ENCODE peak calls at places on chromosomes 16 and 17, in nine cellular contexts. R is left lung, K is fibroblast of lung, T is adrenal gland, W is mucosa of descending colon, Z is coronary artery, H is A549, L is colonic mucosa, F is neural progenitor cell. M is an unnamed sample.

GRCh38 chr17:4536742-4537411 is 18.3 kb downstream of the MYBBP1A start:
- DNase-seq in R (no peak), K (peak), T (no peak), W (no peak), Z (no peak), H (no peak), L (no peak), F (no peak), M (no peak)

GRCh38 chr17:40437095-40437732 is 6.0 kb upstream of the IGFBP4 start:
- DNase-seq in R (peak), K (peak), T (peak), W (peak), Z (no peak), H (no peak), L (no peak), F (no peak), M (peak)

GRCh38 chr17:67575325-67575724 is 142.4 kb upstream of the NOL11 start:
- DNase-seq in R (no peak), K (no peak), T (no peak), W (peak), Z (no peak), H (no peak), L (no peak), F (no peak), M (no peak)

GRCh38 chr17:13222931-13223330 is 205.1 kb upstream of the ELAC2 start:
- DNase-seq in R (no peak), K (no peak), T (no peak), W (no peak), Z (no peak), H (no peak), L (peak), F (no peak), M (no peak)

GRCh38 chr17:69058165-69058564 is 2.6 kb downstream of the ABCA9 start:
- DNase-seq in R (no peak), K (no peak), T (no peak), W (no peak), Z (no peak), H (no peak), L (no peak), F (peak), M (no peak)

GRCh38 chr17:77446959-77447634 is 306.3 kb downstream of the SEC14L1 start:
- DNase-seq in R (no peak), K (peak), T (no peak), W (no peak), Z (no peak), H (no peak), L (no peak), F (no peak), M (no peak)

GRCh38 chr17:28527181-28527681 is 21.1 kb downstream of the FOXN1 start:
- DNase-seq in R (no peak), K (no peak), T (no peak), W (no peak), Z (no peak), H (no peak), L (no peak), F (no peak), M (no peak)

GRCh38 chr16:85810097-85810741 is 10.7 kb downstream of the COX4I1 start:
- DNase-seq in R (no peak), K (no peak), T (no peak), W (no peak), Z (no peak), H (no peak), L (no peak), F (no peak), M (no peak)

GRCh38 chr16:10765772-10766171 is 22.1 kb downstream of the NUBP1 start:
- DNase-seq in R (no peak), K (no peak), T (no peak), W (no peak), Z (no peak), H (no peak), L (no peak), F (no peak), M (no peak)

GRCh38 chr17:73480740-73481139 is 163.5 kb downstream of the SDK2 start:
- DNase-seq in R (no peak), K (no peak), T (no peak), W (no peak), Z (no peak), H (no peak), L (no peak), F (no peak), M (no peak)

GRCh38 chr17:512926-513325 is 160.3 kb upstream of the RPH3AL start:
- DNase-seq in R (no peak), K (no peak), T (peak), W (no peak), Z (no peak), H (no peak), L (no peak), F (no peak), M (peak)

GRCh38 chr16:30761427-30761927 is 385 bp downstream of the CFAP119 start:
- DNase-seq in R (no peak), K (peak), T (no peak), W (no peak), Z (no peak), H (no peak), L (peak), F (peak), M (peak)

GRCh38 chr17:8345052-8345690 is 5.5 kb downstream of the ODF4 start:
- DNase-seq in R (no peak), K (no peak), T (no peak), W (no peak), Z (no peak), H (no peak), L (no peak), F (no peak), M (no peak)

GRCh38 chr16:72300892-72301291 is 128.9 kb upstream of the PMFBP1 start:
- DNase-seq in R (no peak), K (no peak), T (no peak), W (peak), Z (no peak), H (no peak), L (no peak), F (no peak), M (no peak)

GRCh38 chr17:41417576-41418015 is 6.8 kb downstream of the KRT37 start:
- DNase-seq in R (no peak), K (no peak), T (no peak), W (no peak), Z (no peak), H (peak), L (no peak), F (peak), M (no peak)

GRCh38 chr17:66629762-66630161 is 205.2 kb upstream of the CACNG5 start:
- DNase-seq in R (no peak), K (no peak), T (no peak), W (no peak), Z (no peak), H (no peak), L (no peak), F (no peak), M (no peak)

GRCh38 chr17:72984145-72984924 is 108.2 kb downstream of the SLC39A11 start:
- DNase-seq in R (no peak), K (peak), T (no peak), W (no peak), Z (no peak), H (no peak), L (no peak), F (no peak), M (no peak)

GRCh38 chr16:48184681-48185080 is 28.9 kb upstream of the ABCC12 start:
- DNase-seq in R (no peak), K (no peak), T (no peak), W (no peak), Z (no peak), H (no peak), L (no peak), F (no peak), M (no peak)

GRCh38 chr16:86091976-86092375 is 193.0 kb downstream of the IRF8 start:
- DNase-seq in R (peak), K (no peak), T (no peak), W (no peak), Z (no peak), H (no peak), L (no peak), F (no peak), M (peak)

GRCh38 chr17:41777579-41778188 is 8.8 kb downstream of the JUP start:
- DNase-seq in R (peak), K (peak), T (peak), W (peak), Z (no peak), H (peak), L (peak), F (no peak), M (no peak)

GRCh38 chr17:48626470-48627241 is 498 bp upstream of the HOXB9 start:
- DNase-seq in R (no peak), K (no peak), T (no peak), W (peak), Z (no peak), H (peak), L (peak), F (peak), M (no peak)

GRCh38 chr17:15351925-15352324 is 10.5 kb upstream of the TEKT3 start:
- DNase-seq in R (no peak), K (peak), T (peak), W (no peak), Z (no peak), H (peak), L (peak), F (no peak), M (no peak)

GRCh38 chr17:876272-876671 is 94.1 kb downstream of the MRM3 start:
- DNase-seq in R (no peak), K (no peak), T (no peak), W (no peak), Z (no peak), H (no peak), L (no peak), F (no peak), M (no peak)

GRCh38 chr16:17476414-17477259 is 5.9 kb upstream of the XYLT1 start:
- DNase-seq in R (no peak), K (peak), T (peak), W (peak), Z (no peak), H (peak), L (peak), F (peak), M (peak)

GRCh38 chr16:35713762-35714650 is 2254.6 kb downstream of the TP53TG3F start:
- DNase-seq in R (no peak), K (no peak), T (no peak), W (no peak), Z (no peak), H (no peak), L (no peak), F (no peak), M (no peak)

GRCh38 chr17:49717371-49717841 is 9.6 kb upstream of the SLC35B1 start:
- DNase-seq in R (no peak), K (no peak), T (peak), W (no peak), Z (no peak), H (no peak), L (no peak), F (no peak), M (no peak)

GRCh38 chr17:39400547-39401411 is 647 bp downstream of the FBXL20 start:
- DNase-seq in R (peak), K (no peak), T (peak), W (no peak), Z (peak), H (no peak), L (peak), F (no peak), M (no peak)

GRCh38 chr16:78269251-78269650 is 169.8 kb downstream of the WWOX start:
- DNase-seq in R (no peak), K (no peak), T (no peak), W (no peak), Z (no peak), H (no peak), L (no peak), F (no peak), M (no peak)

GRCh38 chr16:57284206-57284951 is at the start of gene PLLP:
- DNase-seq in R (no peak), K (peak), T (peak), W (peak), Z (peak), H (peak), L (peak), F (peak), M (no peak)

GRCh38 chr16:67939507-67940435 is 3.1 kb upstream of the PSMB10 start:
- DNase-seq in R (no peak), K (no peak), T (no peak), W (peak), Z (no peak), H (no peak), L (peak), F (no peak), M (peak)

GRCh38 chr17:57288034-57288752 is 31.9 kb downstream of the MSI2 start:
- DNase-seq in R (no peak), K (peak), T (peak), W (no peak), Z (no peak), H (no peak), L (no peak), F (no peak), M (no peak)

GRCh38 chr17:21295036-21295952 is 10.8 kb downstream of the MAP2K3 start:
- DNase-seq in R (no peak), K (no peak), T (no peak), W (peak), Z (peak), H (no peak), L (no peak), F (no peak), M (no peak)

GRCh38 chr17:76326306-76326705 is 18.2 kb upstream of the QRICH2 start:
- DNase-seq in R (no peak), K (no peak), T (no peak), W (no peak), Z (no peak), H (no peak), L (no peak), F (no peak), M (no peak)

GRCh38 chr17:39001703-39002637 is 34.8 kb upstream of the FBXO47 start:
- DNase-seq in R (peak), K (peak), T (peak), W (peak), Z (peak), H (no peak), L (peak), F (no peak), M (peak)

DNA sequence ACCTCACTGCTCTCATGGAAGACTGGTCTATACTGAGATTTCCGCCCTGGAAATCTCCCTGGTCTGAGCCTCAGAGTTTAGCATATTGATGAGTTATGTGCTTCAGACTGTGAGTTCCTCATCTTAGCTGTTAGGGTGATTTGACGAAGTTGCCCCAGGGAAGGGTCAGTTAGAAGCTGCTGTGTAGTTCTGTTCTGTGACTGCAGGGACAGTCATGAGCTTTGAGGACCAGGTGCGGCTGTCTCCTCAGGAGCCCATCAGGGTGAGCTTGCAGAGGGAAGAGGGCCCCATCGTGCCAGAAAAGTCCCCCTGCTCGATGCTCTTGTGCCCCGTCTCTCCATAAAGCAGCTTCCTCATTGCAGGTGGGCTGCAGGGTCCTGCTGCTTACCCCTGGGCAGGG is 28.3 kb upstream of the IL17C start:
- DNase-seq in R (no peak), K (no peak), T (no peak), W (no peak), Z (no peak), H (peak), L (no peak), F (peak), M (no peak)
- TF ChIP-seq CTCF in R (no peak), K (no peak), T (no peak), W (no peak), Z (no peak), H (no peak), L (no peak), F (peak), M (no peak)

GRCh38 chr16:51153275-51153991 is 2.4 kb upstream of the SALL1 start:
- DNase-seq in R (no peak), K (peak), T (no peak), W (no peak), Z (no peak), H (no peak), L (no peak), F (peak), M (no peak)

GRCh38 chr16:51155901-51156810 is 5.1 kb upstream of the SALL1 start:
- DNase-seq in R (no peak), K (peak), T (no peak), W (no peak), Z (no peak), H (no peak), L (no peak), F (peak), M (no peak)

GRCh38 chr16:51152691-51153261 is 1.7 kb upstream of the SALL1 start:
- DNase-seq in R (no peak), K (peak), T (no peak), W (no peak), Z (no peak), H (no peak), L (no peak), F (no peak), M (no peak)

GRCh38 chr16:51155199-51155607 is 4.1 kb upstream of the SALL1 start:
- DNase-seq in R (no peak), K (no peak), T (no peak), W (no peak), Z (no peak), H (no peak), L (no peak), F (peak), M (no peak)

GRCh38 chr16:51154271-51155171 is 3.5 kb upstream of the SALL1 start:
- DNase-seq in R (no peak), K (no peak), T (no peak), W (no peak), Z (no peak), H (no peak), L (no peak), F (peak), M (no peak)
- H3K4me3 ChIP-seq in R (no peak), K (no peak), T (no peak), W (no peak), Z (peak), H (no peak), L (no peak), F (peak), M (no peak)

GRCh38 chr17:81164464-81165245 is 652 bp upstream of the PVALEF start:
- DNase-seq in R (no peak), K (no peak), T (peak), W (no peak), Z (no peak), H (no peak), L (no peak), F (peak), M (no peak)

GRCh38 chr17:81165246-81166032 is at the start of gene PVALEF:
- DNase-seq in R (no peak), K (no peak), T (no peak), W (no peak), Z (no peak), H (peak), L (no peak), F (peak), M (peak)

GRCh38 chr17:81162491-81162890 is 2.8 kb upstream of the PVALEF start:
- DNase-seq in R (no peak), K (no peak), T (no peak), W (no peak), Z (no peak), H (no peak), L (no peak), F (no peak), M (peak)

GRCh38 chr17:81163051-81163695 is 2.1 kb upstream of the PVALEF start:
- DNase-seq in R (no peak), K (no peak), T (no peak), W (no peak), Z (no peak), H (no peak), L (no peak), F (no peak), M (peak)

GRCh38 chr17:81163703-81164413 is 1.4 kb upstream of the PVALEF start:
- DNase-seq in R (no peak), K (no peak), T (no peak), W (no peak), Z (no peak), H (no peak), L (no peak), F (no peak), M (peak)
- TF ChIP-seq CTCF in R (no peak), K (no peak), T (no peak), W (no peak), Z (no peak), H (no peak), L (no peak), F (no peak), M (no peak)

DNA sequence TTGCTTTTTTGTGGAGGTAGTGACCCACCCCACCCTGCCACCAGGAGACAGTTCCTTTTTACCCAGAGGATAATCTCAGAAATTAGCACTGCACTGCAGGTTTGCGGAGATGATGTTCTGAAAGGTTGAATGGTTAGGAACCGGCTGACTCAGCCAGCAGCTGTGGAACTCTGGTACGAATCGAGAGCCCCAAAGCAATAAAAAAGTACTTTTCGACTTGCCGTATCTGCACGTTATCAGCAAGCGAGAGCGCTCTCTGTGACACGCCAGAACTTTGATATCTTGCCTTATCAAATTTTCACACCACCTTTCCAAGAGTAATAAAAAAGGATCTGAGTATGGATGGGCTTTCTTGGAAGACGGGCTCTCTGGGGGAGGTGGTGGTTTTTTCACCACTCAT is 96.3 kb upstream of the EEF2KMT start:
- DNase-seq in R (no peak), K (no peak), T (no peak), W (no peak), Z (no peak), H (no peak), L (no peak), F (no peak), M (no peak)
- H3K4me3 ChIP-seq in R (no peak), K (no peak), T (no peak), W (no peak), Z (no peak), H (no peak), L (no peak), F (no peak), M (no peak)

GRCh38 chr17:16428098-16428882 is 12.9 kb downstream of the TRPV2 start:
- DNase-seq in R (peak), K (peak), T (peak), W (peak), Z (no peak), H (peak), L (peak), F (peak), M (no peak)
- TF ChIP-seq CTCF in R (peak), K (peak), T (peak), W (peak), Z (no peak), H (peak), L (peak), F (peak), M (peak)

DNA sequence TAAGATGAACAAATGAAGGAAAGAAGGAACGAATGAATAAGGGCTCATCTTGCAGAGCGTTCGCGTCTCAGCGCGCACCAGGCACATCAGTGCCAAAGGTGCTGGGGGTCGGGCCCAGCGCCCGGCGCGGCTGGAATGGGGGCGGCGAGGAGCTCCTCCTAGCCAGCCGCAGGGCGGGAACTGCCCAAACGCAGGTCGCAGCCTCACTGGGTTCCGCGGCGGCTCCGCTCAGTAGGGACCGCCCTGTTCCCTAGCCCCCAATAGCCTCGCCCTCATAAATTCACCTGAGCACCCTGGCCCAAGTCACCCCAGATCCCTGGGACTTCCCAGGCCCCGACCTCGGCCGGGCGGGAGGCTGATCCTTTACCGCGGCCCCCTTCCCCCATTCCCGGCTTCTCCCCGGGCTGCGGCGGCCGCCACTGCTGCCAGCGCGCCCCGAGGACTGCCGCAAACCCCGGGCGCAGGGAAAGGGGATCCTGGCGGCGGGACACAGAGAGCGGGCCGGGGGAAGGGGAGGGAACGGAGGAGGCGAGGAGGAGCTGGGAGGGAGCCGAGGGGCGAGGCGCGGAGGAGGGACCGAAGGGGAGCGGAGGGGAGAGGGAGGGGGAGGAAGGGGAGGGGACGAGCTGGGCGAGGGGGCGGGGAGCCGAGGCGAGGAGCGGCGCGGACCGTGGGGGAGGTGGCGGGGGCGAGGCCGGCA is 377 bp upstream of the CRHR1 start:
- DNase-seq in R (no peak), K (no peak), T (no peak), W (no peak), Z (no peak), H (peak), L (no peak), F (peak), M (no peak)
- H3K4me3 ChIP-seq in R (peak), K (no peak), T (no peak), W (no peak), Z (peak), H (peak), L (peak), F (peak), M (peak)